ENCODE peak calls at places on chromosomes 3 and 15, in eight cellular contexts. One of them, this sample, is unnamed.

GRCh38 chr3:69866988-69867720 is 127.9 kb downstream of the MITF start:
- DNase-seq in skeletal muscle cell: no peak
- DNase-seq in AG10803: peak
- DNase-seq in AG09309: no peak
- DNase-seq in stomach: no peak
- DNase-seq in NCI-H1105: no peak
- DNase-seq in naive thymus-derived CD8-positive, alpha-beta T cell: no peak
- DNase-seq in NB4: no peak
- DNase-seq in this sample: no peak

GRCh38 chr3:51361746-51362145 is 23.3 kb upstream of the MANF start:
- DNase-seq in naive thymus-derived CD8-positive, alpha-beta T cell: no peak
- DNase-seq in NCI-H1105: no peak
- DNase-seq in NB4: no peak
- DNase-seq in stomach: no peak
- DNase-seq in AG09309: no peak
- DNase-seq in AG10803: no peak
- DNase-seq in skeletal muscle cell: no peak
- DNase-seq in this sample: no peak

GRCh38 chr15:43777293-43777819 is 590 bp upstream of the ELL3 start:
- DNase-seq in AG10803: peak
- DNase-seq in NB4: peak
- DNase-seq in NCI-H1105: peak
- DNase-seq in stomach: peak
- DNase-seq in naive thymus-derived CD8-positive, alpha-beta T cell: peak
- DNase-seq in AG09309: no peak
- DNase-seq in skeletal muscle cell: no peak
- DNase-seq in this sample: peak

GRCh38 chr15:43527016-43527801 is 9.8 kb downstream of the MAP1A start:
- DNase-seq in AG10803: no peak
- DNase-seq in NB4: no peak
- DNase-seq in AG09309: no peak
- DNase-seq in NCI-H1105: no peak
- DNase-seq in skeletal muscle cell: no peak
- DNase-seq in stomach: no peak
- DNase-seq in naive thymus-derived CD8-positive, alpha-beta T cell: no peak
- DNase-seq in this sample: no peak

GRCh38 chr15:68552773-68553172 is 26.0 kb upstream of the CORO2B start:
- DNase-seq in naive thymus-derived CD8-positive, alpha-beta T cell: no peak
- DNase-seq in NB4: no peak
- DNase-seq in stomach: no peak
- DNase-seq in AG09309: no peak
- DNase-seq in NCI-H1105: no peak
- DNase-seq in AG10803: peak
- DNase-seq in skeletal muscle cell: no peak
- DNase-seq in this sample: no peak

GRCh38 chr3:53045107-53045783 is 628 bp downstream of the SFMBT1 start:
- DNase-seq in NCI-H1105: peak
- DNase-seq in skeletal muscle cell: no peak
- DNase-seq in AG10803: peak
- DNase-seq in NB4: peak
- DNase-seq in stomach: peak
- DNase-seq in naive thymus-derived CD8-positive, alpha-beta T cell: peak
- DNase-seq in AG09309: no peak
- DNase-seq in this sample: peak

GRCh38 chr15:61655881-61656280 is 404.4 kb downstream of the VPS13C start:
- DNase-seq in skeletal muscle cell: no peak
- DNase-seq in naive thymus-derived CD8-positive, alpha-beta T cell: no peak
- DNase-seq in AG10803: peak
- DNase-seq in NB4: no peak
- DNase-seq in AG09309: no peak
- DNase-seq in NCI-H1105: no peak
- DNase-seq in stomach: no peak
- DNase-seq in this sample: no peak

GRCh38 chr15:64763021-64763420 is 12.4 kb downstream of the RBPMS2 start:
- DNase-seq in AG09309: no peak
- DNase-seq in naive thymus-derived CD8-positive, alpha-beta T cell: no peak
- DNase-seq in stomach: no peak
- DNase-seq in AG10803: no peak
- DNase-seq in skeletal muscle cell: no peak
- DNase-seq in NCI-H1105: no peak
- DNase-seq in NB4: no peak
- DNase-seq in this sample: no peak

GRCh38 chr15:71951134-71951533 is 140.8 kb downstream of the NR2E3 start:
- DNase-seq in AG09309: no peak
- DNase-seq in naive thymus-derived CD8-positive, alpha-beta T cell: no peak
- DNase-seq in skeletal muscle cell: no peak
- DNase-seq in NB4: no peak
- DNase-seq in AG10803: no peak
- DNase-seq in stomach: no peak
- DNase-seq in NCI-H1105: no peak
- DNase-seq in this sample: no peak